ENCODE peak calls at places on chromosomes 5 and 9, in nine cellular contexts. X is stomach; V is GM23338; J is mesenchymal stem cell; T is SK-N-SH; H is pancreas; L is aorta; Q is testis; W is CD4-positive, CD25-positive, alpha-beta regulatory T cell. N is an unnamed sample.

GRCh38 chr5:135203593-135204036 is 169.6 kb upstream of the PITX1 start:
- DNase-seq in X (no peak), V (peak), J (peak), T (no peak), H (no peak), L (no peak), Q (no peak), W (no peak), N (no peak)

GRCh38 chr9:21789541-21790037 is 12.8 kb upstream of the MTAP start:
- DNase-seq in X (peak), V (peak), J (peak), T (peak), H (no peak), L (no peak), Q (peak), W (peak), N (peak)

GRCh38 chr5:168047669-168048111 is 243.8 kb upstream of the WWC1 start:
- DNase-seq in X (peak), V (peak), J (no peak), T (peak), H (no peak), L (no peak), Q (no peak), W (no peak), N (peak)

GRCh38 chr9:109033941-109034700 is 20.8 kb upstream of the CTNNAL1 start:
- DNase-seq in X (no peak), V (no peak), J (peak), T (no peak), H (no peak), L (no peak), Q (no peak), W (no peak), N (no peak)

GRCh38 chr9:109953813-109954489 is 174.0 kb downstream of the PALM2AKAP2 start:
- DNase-seq in X (no peak), V (peak), J (no peak), T (no peak), H (no peak), L (no peak), Q (no peak), W (no peak), N (no peak)

GRCh38 chr9:127523312-127523851 is 72.1 kb downstream of the LRSAM1 start:
- DNase-seq in X (no peak), V (peak), J (peak), T (peak), H (peak), L (peak), Q (no peak), W (no peak), N (no peak)

GRCh38 chr5:75656311-75657003 is 45.2 kb downstream of the ANKDD1B start:
- DNase-seq in X (no peak), V (peak), J (no peak), T (no peak), H (peak), L (peak), Q (peak), W (no peak), N (peak)

GRCh38 chr9:135468866-135469521 is 10.6 kb upstream of the PPP1R26 start:
- DNase-seq in X (no peak), V (no peak), J (peak), T (peak), H (no peak), L (no peak), Q (no peak), W (peak), N (no peak)

GRCh38 chr9:121861501-121862180 is 210.2 kb downstream of the DAB2IP start:
- DNase-seq in X (peak), V (peak), J (peak), T (peak), H (no peak), L (peak), Q (peak), W (no peak), N (peak)

GRCh38 chr5:1673042-1673674 is 126.5 kb downstream of the MRPL36 start:
- DNase-seq in X (peak), V (peak), J (no peak), T (no peak), H (no peak), L (no peak), Q (no peak), W (no peak), N (no peak)

GRCh38 chr5:178284095-178284675 is 51.6 kb upstream of the PHYKPL start:
- DNase-seq in X (no peak), V (peak), J (no peak), T (no peak), H (no peak), L (no peak), Q (no peak), W (no peak), N (no peak)

GRCh38 chr9:130942679-130943078 is 3.6 kb upstream of the FIBCD1 start:
- DNase-seq in X (no peak), V (no peak), J (no peak), T (no peak), H (no peak), L (no peak), Q (no peak), W (no peak), N (no peak)

GRCh38 chr5:74318985-74319563 is 321.5 kb downstream of the ENC1 start:
- DNase-seq in X (no peak), V (no peak), J (no peak), T (no peak), H (no peak), L (no peak), Q (no peak), W (no peak), N (no peak)

DNA sequence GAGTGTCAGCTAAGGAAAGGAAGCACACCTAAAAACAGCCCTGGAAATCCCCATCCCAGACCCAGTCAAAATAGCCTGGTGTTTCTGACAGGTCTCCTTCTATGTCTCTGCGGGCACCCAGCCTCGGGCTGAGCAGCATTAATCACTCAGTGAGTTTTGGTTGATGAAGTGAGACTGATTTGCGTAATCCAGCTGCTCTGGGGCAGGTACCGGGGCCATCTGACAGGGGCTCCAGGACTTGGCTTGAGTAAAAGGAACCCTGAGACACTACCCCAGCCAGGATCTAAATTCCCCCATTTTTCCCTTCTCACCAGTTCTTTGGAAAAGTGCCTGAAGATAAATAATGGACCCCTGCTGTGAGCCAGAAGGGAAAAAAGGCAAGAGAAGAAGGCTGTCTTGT is 607 bp downstream of the SLC28A3 start:
- DNase-seq in X (no peak), V (peak), J (no peak), T (no peak), H (no peak), L (no peak), Q (no peak), W (no peak), N (no peak)
- H3K4me3 ChIP-seq in X (no peak), V (no peak), J (no peak), T (no peak), H (peak), L (no peak), Q (no peak), W (no peak), N (no peak)

DNA sequence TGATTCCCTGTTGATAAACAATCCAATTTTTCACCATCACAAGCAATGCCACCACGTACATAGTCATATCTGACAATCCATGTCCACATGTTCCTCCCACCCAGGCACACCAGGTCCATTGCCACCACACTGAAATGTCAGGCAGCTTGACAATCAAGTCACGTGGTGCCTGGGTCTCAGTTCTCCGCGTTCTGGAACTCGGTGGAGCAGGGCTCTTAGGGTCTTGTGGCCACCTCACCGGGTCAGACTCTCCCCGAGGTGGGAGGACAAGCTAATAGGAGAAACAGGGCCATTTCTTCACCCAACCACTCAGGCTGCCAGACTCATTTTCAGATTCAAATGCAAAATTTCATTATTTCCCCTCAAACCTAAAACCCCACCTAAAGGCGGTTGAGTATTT is 200.5 kb upstream of the GAS1 start:
- DNase-seq in X (no peak), V (no peak), J (no peak), T (no peak), H (no peak), L (no peak), Q (peak), W (no peak), N (no peak)
- H3K4me3 ChIP-seq in X (peak), V (peak), J (no peak), T (peak), H (peak), L (no peak), Q (peak), W (no peak), N (peak)

GRCh38 chr9:125516381-125516960 is 190.5 kb downstream of the MAPKAP1 start:
- DNase-seq in X (no peak), V (no peak), J (no peak), T (no peak), H (no peak), L (no peak), Q (no peak), W (no peak), N (no peak)

GRCh38 chr9:125515281-125515680 is 191.7 kb downstream of the MAPKAP1 start:
- DNase-seq in X (no peak), V (no peak), J (no peak), T (no peak), H (no peak), L (no peak), Q (no peak), W (no peak), N (no peak)

GRCh38 chr9:125513634-125514413 is 193.2 kb downstream of the MAPKAP1 start:
- DNase-seq in X (peak), V (no peak), J (peak), T (no peak), H (peak), L (no peak), Q (no peak), W (no peak), N (no peak)

GRCh38 chr9:125511780-125512179 is 195.2 kb downstream of the MAPKAP1 start:
- DNase-seq in X (no peak), V (no peak), J (no peak), T (no peak), H (no peak), L (no peak), Q (no peak), W (no peak), N (no peak)

GRCh38 chr9:125514468-125514867 is 192.5 kb downstream of the MAPKAP1 start:
- DNase-seq in X (no peak), V (no peak), J (no peak), T (no peak), H (no peak), L (no peak), Q (no peak), W (no peak), N (no peak)
- H3K4me3 ChIP-seq in X (no peak), V (no peak), J (no peak), T (no peak), H (no peak), L (no peak), Q (no peak), W (peak), N (no peak)

DNA sequence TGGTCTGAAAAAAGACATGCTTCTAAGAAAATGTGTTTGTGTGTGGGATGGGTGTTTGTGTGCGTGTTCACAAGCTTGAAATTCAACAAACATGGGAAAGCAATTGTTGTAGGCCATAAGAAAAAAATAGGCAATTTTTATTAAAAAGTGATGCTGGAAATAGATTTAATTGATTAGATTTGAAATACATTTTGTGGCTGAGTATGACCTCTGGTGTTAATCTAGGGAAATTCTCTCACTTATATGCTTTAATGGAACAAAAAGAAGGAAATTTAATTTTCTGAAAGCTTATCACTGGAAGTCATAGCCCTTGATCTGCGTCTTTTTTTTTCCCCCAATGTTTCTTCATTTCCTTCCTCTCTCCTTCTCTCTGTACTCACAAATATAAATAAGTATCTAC is 3.5 kb upstream of the KCNN2 start:
- DNase-seq in X (no peak), V (no peak), J (peak), T (no peak), H (no peak), L (no peak), Q (no peak), W (no peak), N (no peak)
- H3K4me3 ChIP-seq in X (no peak), V (no peak), J (no peak), T (no peak), H (no peak), L (no peak), Q (no peak), W (no peak), N (no peak)

N was measured in BE2C.